ENCODE peak calls at places on chromosome 17, in six cellular contexts. R is spleen, C is tibial artery, P is left lung, L is heart left ventricle, E is dorsolateral prefrontal cortex. D is an unnamed sample.
A peak's percentile ranks its signal among the peaks of the same experiment; 100 is the strongest.

GRCh38 chr17:28750178-28751047 is 6.6 kb downstream of the TRAF4 start:
- DNase-seq in L (peak; percentile 94), C (peak; percentile 95), E (peak; percentile 95), R (peak; percentile 96), P (peak; percentile 92), D (peak; percentile 92)

GRCh38 chr17:5762191-5762590 is 177.9 kb upstream of the NLRP1 start:
- DNase-seq in P (no peak), E (no peak), R (no peak), L (no peak), C (no peak), D (no peak)

GRCh38 chr17:73304971-73305786 is 6.6 kb downstream of the CDC42EP4 start:
- DNase-seq in C (peak; percentile 73), P (peak; percentile 54), R (peak; percentile 84), L (peak; percentile 80), E (peak; percentile 17), D (no peak)

GRCh38 chr17:32988481-32989101 is 3.1 kb upstream of the SPACA3 start:
- DNase-seq in C (no peak), R (no peak), E (no peak), P (no peak), L (no peak), D (no peak)

GRCh38 chr17:27413295-27413694 is 43.0 kb upstream of the KSR1 start:
- DNase-seq in E (no peak), L (no peak), C (no peak), P (no peak), R (no peak), D (no peak)

GRCh38 chr17:50381920-50382319 is 8.9 kb downstream of the EME1 start:
- DNase-seq in C (no peak), P (no peak), R (no peak), L (no peak), E (no peak), D (no peak)

GRCh38 chr17:63455417-63455816 is 9.3 kb upstream of the CYB561 start:
- DNase-seq in C (no peak), P (no peak), R (no peak), E (no peak), L (no peak), D (no peak)

GRCh38 chr17:42889809-42890208 is 10.8 kb upstream of the G6PC1 start:
- DNase-seq in L (peak; percentile 62), R (no peak), P (no peak), C (no peak), E (no peak), D (no peak)

GRCh38 chr17:3556905-3557767 is 476 bp downstream of the TRPV3 start:
- DNase-seq in C (no peak), R (no peak), E (no peak), L (no peak), P (no peak), D (no peak)

GRCh38 chr17:39663688-39664580 is 1.2 kb upstream of the TCAP start:
- DNase-seq in E (no peak), C (no peak), P (no peak), L (peak; percentile 78), R (peak; percentile 71), D (no peak)

GRCh38 chr17:65278820-65279184 is 141.6 kb downstream of the RGS9 start:
- DNase-seq in P (no peak), C (no peak), E (no peak), L (no peak), R (no peak), D (no peak)
- H3K27ac ChIP-seq in P (no peak overlapping the region), C (no peak overlapping the region), E (no peak overlapping the region), L (no peak overlapping the region), R (no peak overlapping the region), D (no peak overlapping the region)

DNA sequence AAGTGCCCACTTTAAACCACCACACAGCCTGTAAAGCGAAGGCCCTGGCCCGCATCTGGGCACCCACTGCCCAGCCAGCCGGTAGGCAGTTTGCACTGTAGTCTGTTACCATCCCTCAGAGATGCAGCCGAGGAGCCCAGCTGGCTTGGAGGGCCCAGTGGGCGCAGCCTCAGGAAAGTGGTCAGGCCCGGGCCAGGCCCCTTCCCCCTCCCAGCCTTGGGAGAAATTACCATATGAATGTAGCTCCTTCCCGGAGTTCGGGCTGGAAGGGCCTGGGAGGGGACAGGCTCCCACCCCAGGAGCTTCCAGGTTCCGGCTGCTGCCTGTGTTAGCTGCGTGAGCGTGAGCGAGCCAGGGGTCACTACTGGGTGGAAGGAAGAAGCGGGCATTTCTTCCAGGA is 325.4 kb downstream of the SEC14L1 start:
- DNase-seq in E (no peak), C (no peak), R (peak; percentile 87), P (no peak), L (peak; percentile 34), D (no peak)
- H3K27ac ChIP-seq in E (peak overlapping the region; percentile 56), C (no peak overlapping the region), R (peak overlapping the region; percentile 95), P (peak overlapping the region; percentile 94), L (peak overlapping the region; percentile 68), D (peak overlapping the region; percentile 18)

DNA sequence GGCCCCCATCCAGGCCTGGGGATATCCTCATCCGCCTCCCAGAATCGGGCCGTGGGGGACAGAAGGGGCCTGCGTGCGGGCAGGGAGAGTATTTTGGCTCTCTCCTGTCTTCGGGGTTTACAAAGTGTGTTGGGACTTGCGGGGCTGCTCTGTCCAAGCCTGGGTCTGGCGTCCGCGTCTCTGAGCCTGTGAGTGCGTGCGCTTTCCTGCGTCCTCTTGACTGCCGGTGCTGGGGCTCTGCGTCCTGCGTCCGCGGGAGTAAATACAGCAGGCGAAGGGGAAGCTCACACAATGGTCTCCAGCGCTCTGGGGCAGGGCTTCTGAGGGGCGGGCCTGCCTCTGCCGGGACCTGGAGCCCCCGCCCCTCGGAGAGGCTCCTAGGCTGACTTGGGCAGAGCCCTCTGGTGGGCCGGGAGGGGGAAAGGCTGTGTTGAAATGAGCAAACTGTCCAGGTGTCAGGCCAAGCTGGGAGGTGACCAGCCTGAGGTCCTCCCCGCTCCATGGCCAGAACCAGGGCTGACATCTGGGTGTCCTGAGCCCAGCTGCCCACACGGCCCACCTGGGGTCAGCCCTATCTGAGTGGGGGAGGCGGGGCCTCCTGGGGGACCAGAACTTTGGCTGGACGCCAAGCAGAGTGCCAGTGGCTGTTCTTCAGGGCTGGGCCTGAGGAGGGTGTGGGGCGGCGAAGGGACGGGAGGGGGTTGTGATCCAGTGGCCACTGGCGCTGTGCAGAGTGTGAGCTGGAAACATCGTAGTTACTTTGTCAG is 233.6 kb downstream of the SEC14L1 start:
- DNase-seq in C (peak; percentile 88), E (peak; percentile 53), L (peak; percentile 94), P (peak; percentile 87), R (peak; percentile 95), D (no peak)
- H3K27ac ChIP-seq in C (peak overlapping the region; percentile 97), E (peak overlapping the region; percentile 90), L (peak overlapping the region; percentile 99), P (peak overlapping the region; percentile 87), R (peak overlapping the region; percentile 91), D (peak overlapping the region; percentile 70)

DNA sequence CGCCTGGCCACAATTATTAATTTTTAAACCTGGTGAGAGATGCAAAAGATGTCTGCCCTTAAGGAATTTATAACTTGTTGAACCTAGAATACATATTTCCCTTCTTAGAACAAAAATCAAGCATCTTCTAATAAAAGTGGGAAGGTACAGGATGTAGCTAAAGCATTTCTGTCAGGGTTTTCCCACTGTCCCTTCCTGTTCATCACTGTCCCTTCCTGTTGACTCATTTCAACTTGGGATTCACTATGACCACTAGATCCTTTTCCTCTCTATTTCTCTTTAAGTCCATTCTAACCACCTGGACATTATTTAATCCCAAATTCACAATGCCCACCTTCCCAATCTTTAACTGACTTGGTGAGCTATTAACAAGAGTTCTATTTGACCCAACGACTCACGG is 33.9 kb upstream of the CDRT4 start:
- DNase-seq in R (no peak), L (no peak), E (no peak), P (no peak), C (no peak), D (no peak)
- H3K27ac ChIP-seq in R (peak overlapping the region; percentile 63), L (no peak overlapping the region), E (no peak overlapping the region), P (no peak overlapping the region), C (no peak overlapping the region), D (no peak overlapping the region)

GRCh38 chr17:57997085-57997809 is 9.2 kb upstream of the VEZF1 start:
- DNase-seq in L (no peak), P (no peak), C (no peak), E (no peak), R (no peak), D (no peak)

GRCh38 chr17:58001461-58002124 is 5.5 kb downstream of the SRSF1 start:
- DNase-seq in C (no peak), E (no peak), P (no peak), R (no peak), L (no peak), D (no peak)

GRCh38 chr17:57998234-57998746 is 8.8 kb downstream of the SRSF1 start:
- DNase-seq in R (no peak), E (no peak), P (no peak), L (no peak), C (no peak), D (no peak)

GRCh38 chr17:57999010-57999495 is 8.0 kb downstream of the SRSF1 start:
- DNase-seq in C (no peak), L (no peak), P (no peak), E (no peak), R (no peak), D (no peak)

DNA sequence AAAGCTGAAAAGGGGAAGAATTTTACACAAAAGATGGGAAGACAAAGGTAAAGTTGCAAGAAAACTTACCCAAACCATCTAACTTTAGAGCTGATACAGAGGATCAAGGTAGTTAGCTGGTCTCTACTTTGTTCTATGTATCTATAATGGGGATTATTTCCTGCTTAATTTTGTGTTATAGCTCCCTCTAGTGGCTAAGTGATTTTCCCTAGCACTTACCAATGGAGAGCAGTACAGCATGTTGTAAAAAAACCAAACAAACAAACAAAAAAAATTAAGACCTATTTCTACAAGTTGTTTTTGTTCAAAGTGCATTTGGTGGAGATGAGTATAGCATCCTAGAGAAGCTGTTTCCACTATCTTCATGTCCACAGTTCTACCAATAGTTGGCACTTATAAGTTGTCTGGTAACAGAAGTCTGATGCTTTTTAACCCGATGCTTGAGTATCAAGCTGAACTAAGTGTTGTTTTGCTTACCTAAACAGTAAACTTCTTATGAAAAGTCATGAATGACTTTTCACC is 7.5 kb downstream of the SRSF1 start:
- DNase-seq in L (no peak), E (no peak), R (no peak), P (no peak), C (no peak), D (no peak)
- H3K27ac ChIP-seq in L (no peak overlapping the region), E (peak overlapping the region; percentile 3), R (no peak overlapping the region), P (no peak overlapping the region), C (peak overlapping the region; percentile 20), D (no peak overlapping the region)

GRCh38 chr17:7015587-7016020 is 3.2 kb downstream of the RNASEK start:
- DNase-seq in C (no peak), P (no peak), E (no peak), R (peak; percentile 85), L (no peak), D (no peak)
- H3K27ac ChIP-seq in C (peak overlapping the region; percentile 97), P (peak overlapping the region; percentile 99), E (peak overlapping the region; percentile 100), R (peak overlapping the region; percentile 100), L (peak overlapping the region; percentile 98), D (peak overlapping the region; percentile 100)

D was measured in caudate nucleus.